ENCODE peak calls at places on chromosome 11, in nine cellular contexts. X is fibroblast of lung, S is colonic mucosa, T is RWPE2, V is AG04449, C is OCI-LY7, Z is astrocyte of the spinal cord, Q is body of pancreas, K is cardiac fibroblast. O is an unnamed sample.

GRCh38 chr11:23151819-23152218 is 291.5 kb upstream of the CCDC179 start:
- DNase-seq in X (no peak), S (no peak), T (no peak), V (no peak), C (no peak), Z (no peak), Q (no peak), K (no peak), O (peak)

GRCh38 chr11:32435511-32435946 is at the start of gene WT1:
- DNase-seq in X (no peak), S (no peak), T (no peak), V (no peak), C (no peak), Z (no peak), Q (no peak), K (peak), O (peak)

GRCh38 chr11:71070490-71071455 is 181.6 kb downstream of the SHANK2 start:
- DNase-seq in X (no peak), S (no peak), T (no peak), V (no peak), C (no peak), Z (no peak), Q (no peak), K (no peak), O (no peak)

GRCh38 chr11:26248661-26249060 is 83.3 kb upstream of the ANO3 start:
- DNase-seq in X (no peak), S (no peak), T (no peak), V (no peak), C (no peak), Z (no peak), Q (no peak), K (no peak), O (no peak)

GRCh38 chr11:71507102-71507501 is 20.0 kb upstream of the KRTAP5-7 start:
- DNase-seq in X (no peak), S (no peak), T (no peak), V (no peak), C (no peak), Z (no peak), Q (no peak), K (no peak), O (no peak)

GRCh38 chr11:9150944-9151343 is 59.5 kb upstream of the SCUBE2 start:
- DNase-seq in X (no peak), S (no peak), T (no peak), V (no peak), C (no peak), Z (peak), Q (no peak), K (peak), O (peak)

GRCh38 chr11:109062445-109062844 is 359.5 kb upstream of the C11orf87 start:
- DNase-seq in X (peak), S (no peak), T (no peak), V (peak), C (no peak), Z (peak), Q (no peak), K (peak), O (peak)

GRCh38 chr11:115247404-115247803 is 256.8 kb downstream of the CADM1 start:
- DNase-seq in X (peak), S (no peak), T (no peak), V (peak), C (no peak), Z (peak), Q (no peak), K (no peak), O (no peak)

GRCh38 chr11:83681944-83682644 is 395.9 kb upstream of the CCDC90B start:
- DNase-seq in X (no peak), S (no peak), T (no peak), V (no peak), C (no peak), Z (no peak), Q (no peak), K (no peak), O (no peak)

GRCh38 chr11:123640029-123640428 is 14.4 kb downstream of the SCN3B start:
- DNase-seq in X (no peak), S (no peak), T (no peak), V (no peak), C (no peak), Z (no peak), Q (no peak), K (no peak), O (no peak)

GRCh38 chr11:107859459-107860239 is 1.1 kb upstream of the SLC35F2 start:
- DNase-seq in X (no peak), S (peak), T (peak), V (no peak), C (peak), Z (no peak), Q (peak), K (peak), O (no peak)

GRCh38 chr11:79160786-79161403 is 279.9 kb downstream of the TENM4 start:
- DNase-seq in X (peak), S (no peak), T (no peak), V (no peak), C (no peak), Z (peak), Q (no peak), K (peak), O (peak)

GRCh38 chr11:100546714-100547113 is 140.4 kb upstream of the ARHGAP42 start:
- DNase-seq in X (peak), S (peak), T (peak), V (no peak), C (no peak), Z (peak), Q (no peak), K (peak), O (peak)

GRCh38 chr11:116787786-116788486 is at the start of gene ZPR1:
- DNase-seq in X (peak), S (peak), T (no peak), V (no peak), C (peak), Z (peak), Q (peak), K (peak), O (peak)

GRCh38 chr11:11380340-11380739 is 27.3 kb upstream of the CSNK2A3 start:
- DNase-seq in X (no peak), S (no peak), T (no peak), V (no peak), C (no peak), Z (no peak), Q (no peak), K (no peak), O (no peak)

GRCh38 chr11:13448876-13449275 is 14.1 kb downstream of the BTBD10 start:
- DNase-seq in X (peak), S (no peak), T (no peak), V (no peak), C (peak), Z (peak), Q (no peak), K (peak), O (peak)

GRCh38 chr11:86192858-86193257 is 51.7 kb upstream of the EED start:
- DNase-seq in X (no peak), S (no peak), T (no peak), V (no peak), C (peak), Z (no peak), Q (no peak), K (no peak), O (no peak)

GRCh38 chr11:910589-911030 is at the start of gene CHID1:
- DNase-seq in X (peak), S (peak), T (peak), V (no peak), C (peak), Z (peak), Q (peak), K (peak), O (peak)

GRCh38 chr11:68832476-68833176 is 9.1 kb downstream of the CPT1A start:
- DNase-seq in X (no peak), S (peak), T (no peak), V (no peak), C (no peak), Z (no peak), Q (no peak), K (no peak), O (no peak)

GRCh38 chr11:74325649-74326645 is 14.5 kb upstream of the P4HA3 start:
- DNase-seq in X (peak), S (peak), T (no peak), V (peak), C (no peak), Z (peak), Q (peak), K (peak), O (peak)

GRCh38 chr11:87307101-87307500 is 269.4 kb downstream of the TMEM135 start:
- DNase-seq in X (no peak), S (no peak), T (no peak), V (no peak), C (no peak), Z (no peak), Q (no peak), K (peak), O (peak)

GRCh38 chr11:61375709-61376108 is 13.5 kb downstream of the TMEM138 start:
- DNase-seq in X (peak), S (no peak), T (no peak), V (no peak), C (no peak), Z (no peak), Q (no peak), K (peak), O (no peak)

GRCh38 chr11:96474263-96474662 is 84.5 kb downstream of the JRKL start:
- DNase-seq in X (no peak), S (no peak), T (no peak), V (no peak), C (no peak), Z (no peak), Q (no peak), K (no peak), O (no peak)

GRCh38 chr11:125079878-125080530 is 16.9 kb downstream of the SLC37A2 start:
- DNase-seq in X (no peak), S (no peak), T (no peak), V (no peak), C (no peak), Z (no peak), Q (no peak), K (no peak), O (no peak)

GRCh38 chr11:46246514-46246913 is 30.9 kb upstream of the CREB3L1 start:
- DNase-seq in X (peak), S (no peak), T (no peak), V (no peak), C (no peak), Z (peak), Q (no peak), K (peak), O (peak)

GRCh38 chr11:46249103-46249942 is 28.1 kb upstream of the CREB3L1 start:
- DNase-seq in X (peak), S (no peak), T (no peak), V (no peak), C (no peak), Z (peak), Q (no peak), K (peak), O (peak)

GRCh38 chr11:46247090-46247489 is 30.4 kb upstream of the CREB3L1 start:
- DNase-seq in X (peak), S (no peak), T (no peak), V (no peak), C (no peak), Z (peak), Q (no peak), K (peak), O (peak)

GRCh38 chr11:46248270-46249102 is 29.0 kb upstream of the CREB3L1 start:
- DNase-seq in X (peak), S (no peak), T (no peak), V (peak), C (no peak), Z (peak), Q (no peak), K (peak), O (peak)

DNA sequence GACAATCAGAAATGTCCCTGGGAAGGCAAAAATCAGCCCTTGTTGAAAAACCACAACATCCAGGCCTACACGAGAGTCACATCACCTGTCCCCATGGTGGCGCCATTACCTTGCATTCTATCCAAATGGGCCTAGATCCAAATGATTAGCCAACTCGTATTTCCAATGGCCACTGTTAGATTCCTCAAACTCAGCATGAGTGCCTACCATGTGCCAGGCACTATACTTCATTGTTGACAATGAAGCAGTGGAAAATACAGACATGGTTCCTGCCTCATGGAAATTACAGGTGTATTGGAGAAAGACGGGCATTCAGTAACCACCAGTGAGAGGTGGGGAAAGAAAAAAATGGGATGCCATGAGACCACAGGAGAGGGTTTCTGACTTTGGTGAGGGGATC is 29.8 kb upstream of the CREB3L1 start:
- DNase-seq in X (peak), S (peak), T (no peak), V (no peak), C (peak), Z (peak), Q (peak), K (no peak), O (peak)
- TF ChIP-seq CTCF in X (no peak), S (no peak), T (peak), V (peak), C (peak), Z (peak), Q (peak), K (peak), O (peak)

DNA sequence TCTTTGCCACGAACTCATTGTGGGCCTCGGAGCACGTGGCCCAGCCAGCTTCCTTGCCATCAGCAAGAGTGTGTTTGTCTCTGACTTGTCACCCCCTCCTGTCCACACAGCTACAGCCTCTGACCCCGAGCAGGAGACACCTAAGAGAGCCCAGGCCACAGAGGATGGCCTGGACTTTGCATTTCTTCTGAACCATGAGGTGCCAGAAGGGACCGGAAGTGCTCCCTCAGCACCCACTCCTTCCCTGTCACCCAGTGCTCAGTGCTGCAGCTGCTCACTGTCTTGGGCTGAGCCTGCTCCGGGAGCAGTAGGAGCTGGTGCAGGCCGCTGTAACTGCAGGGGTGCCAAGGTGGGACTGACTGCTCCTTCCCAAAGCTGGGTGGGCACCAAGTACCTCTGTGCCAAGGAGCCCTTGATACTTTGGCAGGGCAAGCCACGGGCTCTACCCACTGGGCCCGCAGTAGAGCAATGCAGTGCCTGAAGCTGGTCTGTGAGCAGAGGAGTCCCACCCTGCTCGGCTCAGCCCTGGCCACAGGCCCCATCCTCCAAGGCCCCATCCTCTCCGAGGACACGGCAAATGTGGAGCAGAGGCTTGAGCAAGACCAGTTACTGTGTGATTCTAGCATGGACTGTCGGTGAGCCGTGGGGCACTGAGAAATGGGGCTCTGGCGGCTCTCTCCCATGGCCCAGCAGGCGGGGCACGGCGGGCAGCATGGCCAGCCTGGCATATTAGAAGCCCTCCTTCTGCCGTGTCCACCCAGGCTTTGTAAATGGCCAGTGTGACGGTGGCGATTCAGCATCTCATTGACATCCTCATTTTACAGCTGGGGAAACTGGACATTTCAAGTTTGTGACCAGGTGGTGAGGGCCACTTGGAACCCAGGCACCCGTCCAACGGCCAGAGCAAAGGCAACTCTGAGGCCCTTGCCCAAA is 6.3 kb downstream of the GRK2 start:
- DNase-seq in X (no peak), S (no peak), T (peak), V (no peak), C (peak), Z (no peak), Q (no peak), K (no peak), O (no peak)
- H3K4me3 ChIP-seq in X (no peak), S (no peak), T (no peak), V (no peak), C (peak), Z (no peak), Q (no peak), K (no peak), O (no peak)

GRCh38 chr11:112439614-112440013 is 179.0 kb upstream of the PLET1 start:
- DNase-seq in X (no peak), S (no peak), T (no peak), V (no peak), C (no peak), Z (no peak), Q (no peak), K (no peak), O (no peak)

GRCh38 chr11:112437096-112437495 is 176.4 kb upstream of the PLET1 start:
- DNase-seq in X (no peak), S (no peak), T (no peak), V (no peak), C (no peak), Z (no peak), Q (no peak), K (no peak), O (no peak)

DNA sequence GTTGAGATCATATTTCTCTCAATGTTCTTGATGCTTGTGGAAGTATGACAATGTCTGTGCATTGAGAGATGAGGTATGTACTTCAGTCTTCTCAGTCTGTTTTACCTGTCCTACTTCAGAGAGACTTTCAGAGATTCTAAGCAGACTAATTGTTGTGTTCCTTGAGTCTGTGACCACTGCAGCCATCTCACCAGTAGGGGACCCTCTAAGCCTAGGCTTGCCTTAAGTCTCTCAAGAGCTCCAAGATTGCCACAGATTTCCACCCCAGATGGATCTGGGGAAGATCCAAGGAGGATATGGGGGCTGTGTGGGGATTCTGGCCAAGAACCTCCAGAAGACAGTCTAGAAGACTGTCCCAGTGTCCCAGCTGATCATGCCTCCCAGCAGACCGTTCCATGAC is 179.9 kb upstream of the PLET1 start:
- DNase-seq in X (no peak), S (no peak), T (no peak), V (no peak), C (no peak), Z (no peak), Q (no peak), K (no peak), O (no peak)
- TF ChIP-seq CTCF in X (no peak), S (no peak), T (no peak), V (no peak), C (no peak), Z (no peak), Q (no peak), K (peak), O (no peak)

GRCh38 chr11:91163619-91164451 is 941.0 kb upstream of the CHORDC1 start:
- DNase-seq in X (peak), S (no peak), T (no peak), V (peak), C (no peak), Z (peak), Q (no peak), K (peak), O (peak)
- H3K4me3 ChIP-seq in X (no peak), S (no peak), T (no peak), V (no peak), C (no peak), Z (no peak), Q (no peak), K (no peak), O (no peak)

GRCh38 chr11:6319879-6320410 is 356 bp downstream of the CAVIN3 start:
- DNase-seq in X (peak), S (peak), T (peak), V (no peak), C (no peak), Z (peak), Q (peak), K (peak), O (peak)
- TF ChIP-seq CTCF in X (no peak), S (no peak), T (no peak), V (no peak), C (no peak), Z (no peak), Q (no peak), K (no peak), O (no peak)

GRCh38 chr11:64661146-64661545 is 61.9 kb downstream of the NRXN2 start:
- DNase-seq in X (peak), S (no peak), T (no peak), V (peak), C (no peak), Z (peak), Q (no peak), K (peak), O (peak)
- H3K4me3 ChIP-seq in X (no peak), S (no peak), T (no peak), V (peak), C (no peak), Z (no peak), Q (no peak), K (no peak), O (no peak)